ENCODE peak calls at places on chromosome 13, in ten cellular contexts. J is activated CD8-positive, alpha-beta memory T cell treated with anti-CD3 and anti-CD28 coated beads for 1 hour; I is AG09319; M is NCI-H1436 treated with DMSO at 0.1 percent for 48 hours; A is KG1; N is substantia nigra; K is NCI-H510A treated with DMSO at 0.1 percent for 48 hours; W is endothelial cell; Z is tibial artery; V is NCI-H1105. H is an unnamed sample.

GRCh38 chr13:56713656-56714055 is 427.1 kb upstream of the PRR20A start:
- DNase-seq in J (no peak), N (no peak), M (no peak), Z (no peak), V (no peak), I (no peak), A (no peak), K (no peak), W (no peak), H (no peak)

GRCh38 chr13:80527400-80527799 is 186.5 kb upstream of the SPRY2 start:
- DNase-seq in N (no peak), V (no peak), K (no peak), I (no peak), A (no peak), J (no peak), M (no peak), W (no peak), Z (no peak), H (no peak)

GRCh38 chr13:98199480-98199879 is 22.4 kb upstream of the RNF113B start:
- DNase-seq in I (no peak), A (no peak), Z (no peak), M (peak), J (no peak), N (no peak), V (no peak), W (no peak), K (peak), H (no peak)

GRCh38 chr13:106753241-106753640 is 185.3 kb upstream of the ARGLU1 start:
- DNase-seq in K (no peak), W (no peak), I (no peak), J (no peak), M (no peak), N (no peak), Z (peak), A (no peak), V (no peak), H (no peak)

GRCh38 chr13:110855363-110855762 is 59.5 kb downstream of the ANKRD10 start:
- DNase-seq in I (no peak), M (no peak), W (no peak), V (no peak), A (no peak), J (no peak), N (no peak), K (no peak), Z (no peak), H (no peak)

GRCh38 chr13:51270606-51271005 is 48.4 kb downstream of the FAM124A start:
- DNase-seq in V (no peak), W (no peak), M (no peak), I (no peak), Z (no peak), K (no peak), N (no peak), A (no peak), J (no peak), H (no peak)

GRCh38 chr13:46659413-46660065 is 106.6 kb downstream of the LRCH1 start:
- DNase-seq in A (no peak), W (no peak), M (no peak), V (no peak), Z (no peak), K (no peak), N (no peak), J (no peak), I (no peak), H (no peak)

GRCh38 chr13:32206097-32206740 is 108.9 kb downstream of the ZAR1L start:
- DNase-seq in W (no peak), M (no peak), K (peak), N (no peak), I (no peak), A (no peak), Z (no peak), J (no peak), V (no peak), H (no peak)

GRCh38 chr13:61036715-61037114 is 378.9 kb downstream of the PCDH20 start:
- DNase-seq in Z (no peak), M (no peak), K (no peak), I (no peak), J (no peak), A (no peak), N (no peak), W (no peak), V (no peak), H (no peak)

GRCh38 chr13:111599791-111600190 is 279.3 kb downstream of the TEX29 start:
- DNase-seq in M (no peak), I (no peak), V (no peak), W (no peak), Z (no peak), A (no peak), K (no peak), N (no peak), J (no peak), H (no peak)

GRCh38 chr13:36190771-36191170 is 23.6 kb downstream of the SOHLH2 start:
- DNase-seq in I (no peak), W (no peak), N (no peak), M (no peak), J (no peak), A (no peak), Z (no peak), V (no peak), K (no peak), H (no peak)

GRCh38 chr13:96925466-96925865 is 68.8 kb downstream of the OXGR1 start:
- DNase-seq in Z (no peak), I (no peak), N (no peak), W (no peak), A (no peak), M (no peak), K (no peak), V (no peak), J (no peak), H (no peak)

H was measured in HFFc6.